ENCODE peak calls at places on chromosomes 16 and 17, in five cellular contexts. E is tibial nerve, Z is AG04450, N is fibroblast of lung, H is adrenal gland. L is an unnamed sample.

GRCh38 chr16:76201385-76201784 is 75.8 kb upstream of the CNTNAP4 start:
- DNase-seq in Z (peak; percentile 2), E (no peak), H (no peak), N (no peak), L (no peak)

GRCh38 chr17:80870401-80870800 is 121.2 kb upstream of the CHMP6 start:
- DNase-seq in Z (no peak), N (no peak), H (no peak), E (no peak), L (no peak)

GRCh38 chr16:67825906-67826305 is 16.2 kb upstream of the THAP11 start:
- DNase-seq in E (no peak), Z (no peak), N (no peak), H (no peak), L (no peak)

GRCh38 chr17:28326114-28326513 is 7.1 kb downstream of the TMEM97 start:
- DNase-seq in E (no peak), N (no peak), H (no peak), Z (no peak), L (no peak)

GRCh38 chr17:8836821-8837426 is 30.6 kb downstream of the PIK3R6 start:
- DNase-seq in N (no peak), E (no peak), H (no peak), Z (no peak), L (no peak)

GRCh38 chr16:70576431-70577255 is 53.0 kb downstream of the SF3B3 start:
- DNase-seq in H (no peak), Z (peak; percentile 59), E (no peak), N (peak; percentile 63), L (no peak)

GRCh38 chr17:30921544-30922196 is at the start of gene ADAP2:
- DNase-seq in Z (no peak), H (peak; percentile 67), E (no peak), N (peak; percentile 22), L (no peak)

GRCh38 chr16:27759947-27760844 is 210.3 kb downstream of the KATNIP start:
- DNase-seq in H (peak; percentile 5), N (no peak), E (no peak), Z (no peak), L (no peak)

GRCh38 chr17:79191270-79191934 is 116.8 kb downstream of the ENGASE start:
- DNase-seq in Z (no peak), N (no peak), E (no peak), H (no peak), L (no peak)

GRCh38 chr16:33059206-33059605 is 134.8 kb upstream of the TP53TG3C start:
- DNase-seq in Z (no peak), E (no peak), H (no peak), N (no peak), L (no peak)
- H3K4me3 ChIP-seq in Z (no peak overlapping the region), E (no peak overlapping the region), H (no peak overlapping the region), N (no peak overlapping the region), L (no peak overlapping the region)

DNA sequence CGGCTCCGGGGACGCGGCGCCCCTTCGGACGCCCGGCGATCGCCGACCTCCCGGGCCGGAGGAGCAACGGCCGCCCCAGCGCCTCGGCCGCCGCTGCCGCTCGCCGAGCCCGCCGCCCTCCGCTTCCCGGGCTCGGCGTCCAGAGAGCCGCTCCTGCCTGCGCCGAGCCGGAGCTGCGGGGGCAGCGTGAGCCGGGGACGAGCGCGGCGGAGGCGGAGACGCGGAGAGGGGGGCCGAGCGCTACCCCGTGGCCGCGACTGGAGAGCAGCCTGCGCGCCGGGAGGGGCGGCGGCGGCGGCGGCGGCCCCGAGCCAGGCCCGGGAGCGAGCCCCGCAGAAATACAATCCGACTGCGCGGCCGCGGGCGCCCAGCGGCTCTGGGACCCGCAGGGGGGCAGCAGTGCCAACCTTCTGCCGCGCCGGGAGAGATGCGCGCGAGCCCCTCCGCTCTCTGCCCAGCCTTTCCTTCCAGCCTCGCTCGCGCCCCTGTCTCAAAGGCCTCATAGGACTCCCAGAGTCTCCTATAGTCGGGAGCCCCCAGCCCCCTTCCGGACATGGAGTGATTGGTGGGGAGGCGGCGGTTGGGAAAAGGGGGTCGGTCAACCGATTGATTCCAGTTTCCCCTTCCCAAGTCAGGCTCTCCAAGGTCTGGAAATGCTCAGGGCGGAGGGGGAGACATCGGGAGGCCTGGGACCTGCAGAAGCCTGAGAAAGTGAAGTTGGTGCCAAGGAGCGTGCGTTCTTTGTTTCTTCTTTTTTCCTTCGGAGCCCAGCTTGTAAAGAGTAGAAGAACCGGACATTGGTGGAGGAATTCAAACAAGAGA is 1.0 kb upstream of the SDK2 start:
- DNase-seq in E (no peak), H (no peak), N (peak; percentile 59), Z (no peak), L (no peak)
- H3K4me3 ChIP-seq in E (peak overlapping the region; percentile 65), H (no peak overlapping the region), N (no peak overlapping the region), Z (no peak overlapping the region), L (no peak overlapping the region)

GRCh38 chr17:76382305-76382802 is 2.1 kb upstream of the SPHK1 start:
- DNase-seq in E (peak; percentile 54), H (no peak), N (peak; percentile 80), Z (no peak), L (no peak)
- H3K4me3 ChIP-seq in E (peak overlapping the region; percentile 77), H (no peak overlapping the region), N (peak overlapping the region; percentile 55), Z (peak overlapping the region; percentile 74), L (peak overlapping the region; percentile 76)

GRCh38 chr17:39772415-39772814 is 34.7 kb downstream of the GRB7 start:
- DNase-seq in E (no peak), N (no peak), Z (no peak), H (no peak), L (no peak)

GRCh38 chr17:39767147-39767546 is 29.4 kb downstream of the GRB7 start:
- DNase-seq in Z (no peak), H (no peak), N (no peak), E (no peak), L (no peak)

GRCh38 chr17:39774043-39774442 is 36.3 kb downstream of the GRB7 start:
- DNase-seq in N (no peak), Z (no peak), H (no peak), E (no peak), L (no peak)

GRCh38 chr17:39772987-39773664 is 35.4 kb downstream of the GRB7 start:
- DNase-seq in Z (no peak), N (no peak), E (no peak), H (no peak), L (no peak)

DNA sequence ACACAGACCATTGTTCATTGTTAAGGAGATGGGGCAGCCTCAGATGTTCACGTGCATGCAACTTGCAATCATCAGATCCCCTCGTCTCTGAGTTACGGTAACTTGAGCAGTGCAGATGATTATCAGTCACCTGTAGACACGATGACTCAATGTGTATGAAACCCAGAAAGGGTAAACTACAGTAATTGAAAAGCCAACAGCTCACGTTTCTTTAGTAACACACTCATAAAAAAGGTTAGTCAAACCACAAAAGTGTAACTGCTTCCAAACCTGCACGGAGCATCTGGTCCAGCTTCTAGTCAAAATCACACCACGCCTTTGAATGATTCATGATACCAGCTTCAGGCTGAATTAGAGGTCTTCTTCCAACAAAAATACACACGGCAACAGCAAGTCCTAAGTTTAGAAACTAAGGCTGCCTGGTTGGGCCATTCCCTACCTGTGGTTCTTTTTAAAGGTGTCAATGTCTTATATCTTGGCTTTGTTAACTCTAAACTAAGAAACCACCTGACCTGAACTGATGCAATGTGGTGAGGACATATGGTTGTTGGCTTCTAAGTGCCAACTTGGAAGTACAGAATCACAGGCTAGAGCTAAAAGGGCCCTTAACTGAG is 32.3 kb downstream of the GRB7 start:
- DNase-seq in H (no peak), E (no peak), Z (peak; percentile 16), N (peak; percentile 78), L (no peak)
- H3K4me3 ChIP-seq in H (no peak overlapping the region), E (no peak overlapping the region), Z (no peak overlapping the region), N (no peak overlapping the region), L (no peak overlapping the region)

DNA sequence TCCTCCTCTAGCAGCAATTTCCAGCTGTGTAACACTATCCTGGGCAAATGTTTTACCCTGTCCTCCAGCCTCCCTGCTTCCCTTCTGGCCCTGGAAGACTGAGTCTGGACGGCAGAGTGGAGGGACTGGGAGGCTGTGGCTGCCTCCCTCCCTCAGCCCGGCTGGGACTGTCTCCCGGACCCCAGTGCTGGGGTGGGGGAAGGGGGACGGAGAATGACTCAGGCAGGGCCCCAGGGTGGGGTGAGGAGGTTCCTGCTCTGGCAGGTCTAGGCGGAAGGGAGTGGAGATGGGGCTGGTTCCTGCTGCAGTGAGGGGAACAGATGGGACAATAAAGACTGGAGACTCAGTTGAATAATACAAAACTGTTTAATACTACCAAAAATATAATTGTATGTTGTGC is 2.1 kb downstream of the SOX15 start:
- DNase-seq in H (no peak), N (peak; percentile 54), Z (no peak), E (no peak), L (no peak)
- H3K4me3 ChIP-seq in H (no peak overlapping the region), N (no peak overlapping the region), Z (peak overlapping the region; percentile 17), E (no peak overlapping the region), L (peak overlapping the region; percentile 23)

GRCh38 chr16:1049976-1050247 is 22.6 kb upstream of the SSTR5 start:
- DNase-seq in N (no peak), H (no peak), E (no peak), Z (no peak), L (no peak)

GRCh38 chr16:1049113-1049975 is 23.2 kb upstream of the SSTR5 start:
- DNase-seq in Z (no peak), E (no peak), H (no peak), N (no peak), L (no peak)

GRCh38 chr16:1047123-1047522 is 25.4 kb upstream of the SSTR5 start:
- DNase-seq in Z (no peak), N (no peak), E (no peak), H (no peak), L (no peak)

GRCh38 chr16:1047801-1048200 is 24.7 kb upstream of the SSTR5 start:
- DNase-seq in N (no peak), Z (no peak), E (no peak), H (no peak), L (no peak)

DNA sequence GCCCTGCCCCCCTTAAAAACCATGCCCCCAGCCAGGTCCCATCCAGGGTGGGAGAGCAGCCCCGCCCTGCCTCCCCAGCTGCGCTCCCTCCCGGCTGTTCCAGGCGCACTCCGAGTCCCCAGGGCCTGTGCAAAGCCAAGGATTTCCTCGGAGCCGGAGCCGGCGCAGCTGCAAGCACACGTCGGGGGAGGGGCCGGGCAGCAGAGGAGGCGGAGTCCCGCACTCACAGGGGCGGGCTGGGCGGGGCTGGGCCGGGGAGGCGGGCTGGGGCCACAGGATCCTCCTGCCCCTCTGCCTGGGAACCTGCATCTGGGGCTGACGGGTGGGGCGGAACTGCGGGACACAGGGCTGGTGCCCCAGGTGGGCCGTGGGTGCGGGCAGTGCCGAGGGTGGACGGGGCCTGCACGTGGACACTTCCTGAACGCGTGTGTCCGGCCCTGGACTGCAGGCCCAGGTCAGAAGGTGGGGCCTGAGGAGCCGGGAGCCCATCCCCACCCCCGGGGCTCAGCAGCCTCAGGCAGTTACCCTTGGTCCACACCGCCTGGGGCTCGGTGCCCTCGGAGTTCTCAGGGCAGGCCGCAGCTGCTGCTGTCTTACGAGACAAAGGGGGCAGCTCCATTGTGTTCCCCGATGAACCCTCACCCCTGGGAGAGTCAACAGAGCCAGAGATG is 24.0 kb upstream of the SSTR5 start:
- DNase-seq in Z (no peak), H (peak; percentile 26), E (peak; percentile 53), N (peak; percentile 17), L (no peak)
- H3K4me3 ChIP-seq in Z (no peak overlapping the region), H (no peak overlapping the region), E (no peak overlapping the region), N (no peak overlapping the region), L (no peak overlapping the region)